ENCODE peak calls at places on chromosome 13, in four cellular contexts. One of them, this sample, is unnamed.

GRCh38 chr13:80716610-80717081 is 375.7 kb upstream of the SPRY2 start:
- DNase-seq in HepG2: no peak
- DNase-seq in WTC11: no peak
- DNase-seq in K562: peak
- DNase-seq in this sample: no peak

GRCh38 chr13:65535360-65535759 is 1694.8 kb downstream of the PCDH9 start:
- DNase-seq in HepG2: no peak
- DNase-seq in WTC11: no peak
- DNase-seq in K562: no peak
- DNase-seq in this sample: no peak

GRCh38 chr13:79749985-79750551 is 269.1 kb downstream of the NDFIP2 start:
- DNase-seq in HepG2: no peak
- DNase-seq in WTC11: peak
- DNase-seq in K562: no peak
- DNase-seq in this sample: no peak

GRCh38 chr13:94389544-94390351 is 89.7 kb downstream of the DCT start:
- DNase-seq in HepG2: no peak
- DNase-seq in WTC11: no peak
- DNase-seq in K562: peak
- DNase-seq in this sample: no peak

GRCh38 chr13:59276436-59276835 is 887.3 kb downstream of the DIAPH3 start:
- DNase-seq in HepG2: no peak
- DNase-seq in WTC11: no peak
- DNase-seq in K562: no peak
- DNase-seq in this sample: no peak

GRCh38 chr13:62879071-62879470 is 1463.4 kb upstream of the PCDH20 start:
- DNase-seq in HepG2: no peak
- DNase-seq in WTC11: no peak
- DNase-seq in K562: no peak
- DNase-seq in this sample: no peak

GRCh38 chr13:33940898-33941297 is 122.9 kb downstream of the RFC3 start:
- DNase-seq in HepG2: no peak
- DNase-seq in WTC11: peak
- DNase-seq in K562: no peak
- DNase-seq in this sample: peak

GRCh38 chr13:41071775-41072174 is 10.5 kb downstream of the WBP4 start:
- DNase-seq in HepG2: no peak
- DNase-seq in WTC11: no peak
- DNase-seq in K562: no peak
- DNase-seq in this sample: no peak

GRCh38 chr13:65679240-65679639 is 1550.9 kb downstream of the PCDH9 start:
- DNase-seq in HepG2: no peak
- DNase-seq in WTC11: no peak
- DNase-seq in K562: peak
- DNase-seq in this sample: no peak

GRCh38 chr13:46668906-46669525 is 116.0 kb downstream of the LRCH1 start:
- DNase-seq in HepG2: no peak
- DNase-seq in WTC11: no peak
- DNase-seq in K562: no peak
- DNase-seq in this sample: no peak

GRCh38 chr13:106145997-106146864 is 389.2 kb downstream of the EFNB2 start:
- DNase-seq in HepG2: no peak
- DNase-seq in WTC11: no peak
- DNase-seq in K562: no peak
- DNase-seq in this sample: no peak

GRCh38 chr13:73081256-73081915 is 22.6 kb downstream of the KLF5 start:
- DNase-seq in HepG2: no peak
- DNase-seq in WTC11: no peak
- DNase-seq in K562: no peak
- DNase-seq in this sample: no peak

GRCh38 chr13:41603917-41604316 is 146.6 kb downstream of the RGCC start:
- DNase-seq in HepG2: no peak
- DNase-seq in WTC11: no peak
- DNase-seq in K562: peak
- DNase-seq in this sample: peak

GRCh38 chr13:31179241-31179640 is 17.5 kb upstream of the HSPH1 start:
- DNase-seq in HepG2: no peak
- DNase-seq in WTC11: no peak
- DNase-seq in K562: no peak
- DNase-seq in this sample: no peak

GRCh38 chr13:25377244-25377962 is 5.6 kb downstream of the ATP8A2 start:
- DNase-seq in HepG2: no peak
- DNase-seq in WTC11: no peak
- DNase-seq in K562: peak
- DNase-seq in this sample: no peak

GRCh38 chr13:24861617-24862362 is 97.8 kb downstream of the RNF17 start:
- DNase-seq in HepG2: no peak
- DNase-seq in WTC11: no peak
- DNase-seq in K562: peak
- DNase-seq in this sample: no peak

GRCh38 chr13:37954191-37954590 is 84.6 kb upstream of the TRPC4 start:
- DNase-seq in HepG2: no peak
- DNase-seq in WTC11: no peak
- DNase-seq in K562: no peak
- DNase-seq in this sample: no peak

GRCh38 chr13:37475966-37476365 is 122.6 kb downstream of the POSTN start:
- DNase-seq in HepG2: no peak
- DNase-seq in WTC11: no peak
- DNase-seq in K562: no peak
- DNase-seq in this sample: no peak

GRCh38 chr13:96025283-96025682 is 27.9 kb downstream of the UGGT2 start:
- DNase-seq in HepG2: no peak
- DNase-seq in WTC11: no peak
- DNase-seq in K562: no peak
- DNase-seq in this sample: no peak

GRCh38 chr13:26247011-26247410 is 6.9 kb upstream of the CDK8 start:
- DNase-seq in HepG2: no peak
- DNase-seq in WTC11: no peak
- DNase-seq in K562: no peak
- DNase-seq in this sample: no peak

GRCh38 chr13:68535329-68535728 is 1305.2 kb upstream of the PCDH9 start:
- DNase-seq in HepG2: no peak
- DNase-seq in WTC11: no peak
- DNase-seq in K562: no peak
- DNase-seq in this sample: no peak

GRCh38 chr13:102793583-102794355 is 5.0 kb downstream of the POGLUT2 start:
- DNase-seq in HepG2: no peak
- DNase-seq in WTC11: no peak
- DNase-seq in K562: no peak
- DNase-seq in this sample: no peak

GRCh38 chr13:74145249-74145970 is 11.2 kb upstream of the KLF12 start:
- DNase-seq in HepG2: no peak
- DNase-seq in WTC11: no peak
- DNase-seq in K562: no peak
- DNase-seq in this sample: no peak

GRCh38 chr13:81295177-81295576 is 954.3 kb upstream of the SPRY2 start:
- DNase-seq in HepG2: no peak
- DNase-seq in WTC11: no peak
- DNase-seq in K562: no peak
- DNase-seq in this sample: no peak

GRCh38 chr13:101624210-101624922 is 171.9 kb downstream of the ITGBL1 start:
- DNase-seq in HepG2: no peak
- DNase-seq in WTC11: peak
- DNase-seq in K562: no peak
- DNase-seq in this sample: no peak

GRCh38 chr13:42048323-42048624 is 174 bp upstream of the DGKH start:
- DNase-seq in HepG2: no peak
- DNase-seq in WTC11: no peak
- DNase-seq in K562: no peak
- DNase-seq in this sample: no peak

GRCh38 chr13:24271231-24271610 is 38.2 kb upstream of the C1QTNF9 start:
- DNase-seq in HepG2: no peak
- DNase-seq in WTC11: no peak
- DNase-seq in K562: no peak
- DNase-seq in this sample: no peak

GRCh38 chr13:52969373-52969772 is 59.2 kb upstream of the OLFM4 start:
- DNase-seq in HepG2: no peak
- DNase-seq in WTC11: no peak
- DNase-seq in K562: no peak
- DNase-seq in this sample: no peak

GRCh38 chr13:44389856-44390255 is 16.2 kb downstream of the SERP2 start:
- DNase-seq in HepG2: no peak
- DNase-seq in WTC11: no peak
- DNase-seq in K562: no peak
- DNase-seq in this sample: no peak

GRCh38 chr13:95530178-95530577 is 22.3 kb upstream of the CLDN10 start:
- DNase-seq in HepG2: peak
- DNase-seq in WTC11: no peak
- DNase-seq in K562: no peak
- DNase-seq in this sample: no peak

GRCh38 chr13:66154981-66155380 is 1075.2 kb downstream of the PCDH9 start:
- DNase-seq in HepG2: no peak
- DNase-seq in WTC11: no peak
- DNase-seq in K562: no peak
- DNase-seq in this sample: no peak

GRCh38 chr13:50914301-50914700 is 4.7 kb downstream of the RNASEH2B start:
- DNase-seq in HepG2: no peak
- DNase-seq in WTC11: no peak
- DNase-seq in K562: no peak
- DNase-seq in this sample: no peak

GRCh38 chr13:50915562-50915961 is 6.0 kb downstream of the RNASEH2B start:
- DNase-seq in HepG2: no peak
- DNase-seq in WTC11: peak
- DNase-seq in K562: peak
- DNase-seq in this sample: no peak

GRCh38 chr13:50917572-50917971 is 8.0 kb downstream of the RNASEH2B start:
- DNase-seq in HepG2: no peak
- DNase-seq in WTC11: no peak
- DNase-seq in K562: no peak
- DNase-seq in this sample: no peak

GRCh38 chr13:50914848-50915247 is 5.3 kb downstream of the RNASEH2B start:
- DNase-seq in HepG2: no peak
- DNase-seq in WTC11: no peak
- DNase-seq in K562: no peak
- DNase-seq in this sample: no peak

GRCh38 chr13:50916701-50917184 is 7.2 kb downstream of the RNASEH2B start:
- DNase-seq in HepG2: no peak
- DNase-seq in WTC11: no peak
- DNase-seq in K562: no peak
- DNase-seq in this sample: no peak
- TF ChIP-seq NR3C1 in HepG2: no peak
- TF ChIP-seq NR3C1 in WTC11: no peak
- TF ChIP-seq NR3C1 in K562: no peak
- TF ChIP-seq NR3C1 in this sample: no peak

DNA sequence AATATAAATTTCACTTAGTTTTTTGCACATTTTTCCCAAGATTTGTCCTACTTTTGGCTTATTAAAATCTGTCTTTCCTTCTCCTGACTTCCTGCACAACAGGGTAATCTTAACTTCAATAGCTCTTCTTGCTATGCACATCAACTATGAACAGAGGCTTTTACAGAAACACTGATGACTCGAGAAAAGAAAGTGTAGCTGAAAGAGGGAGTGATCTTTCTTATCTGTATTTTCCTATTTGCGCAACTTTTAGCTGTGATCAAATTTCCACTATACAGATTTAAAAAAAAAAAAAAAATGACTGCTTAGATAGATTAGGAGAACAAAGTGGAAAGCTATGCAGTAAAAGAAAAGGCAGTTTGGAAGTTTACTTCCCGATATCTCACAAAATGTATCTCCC is 406.9 kb downstream of the LIG4 start:
- DNase-seq in HepG2: no peak
- DNase-seq in WTC11: no peak
- DNase-seq in K562: no peak
- DNase-seq in this sample: no peak
- TF ChIP-seq USF2 in HepG2: no peak
- TF ChIP-seq USF2 in WTC11: no peak
- TF ChIP-seq USF2 in K562: no peak
- TF ChIP-seq USF2 in this sample: no peak

DNA sequence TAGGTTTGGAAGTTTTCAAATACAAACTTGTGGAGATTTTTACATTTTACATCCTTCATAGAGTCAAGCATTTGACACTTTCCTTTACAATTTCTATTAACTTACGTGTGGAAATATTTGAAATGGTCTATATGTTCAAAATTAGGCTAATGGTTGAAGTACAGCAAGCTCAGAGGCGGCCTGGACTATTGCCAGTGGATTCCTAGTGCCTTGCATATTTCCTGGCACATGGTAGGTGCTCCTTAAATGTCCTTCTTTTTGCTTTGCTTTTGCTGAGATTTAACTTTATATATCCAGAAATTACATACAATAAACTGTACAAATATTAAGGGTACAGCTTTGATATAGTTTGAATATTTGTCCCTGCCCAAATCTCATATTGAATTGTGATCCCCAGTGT is 93.9 kb downstream of the UBL3 start:
- DNase-seq in HepG2: no peak
- DNase-seq in WTC11: no peak
- DNase-seq in K562: no peak
- DNase-seq in this sample: no peak
- TF ChIP-seq NR3C1 in HepG2: no peak
- TF ChIP-seq NR3C1 in WTC11: no peak
- TF ChIP-seq NR3C1 in K562: no peak
- TF ChIP-seq NR3C1 in this sample: no peak

GRCh38 chr13:111484959-111485358 is 164.5 kb downstream of the TEX29 start:
- DNase-seq in HepG2: no peak
- DNase-seq in WTC11: no peak
- DNase-seq in K562: no peak
- DNase-seq in this sample: no peak

GRCh38 chr13:111482126-111482525 is 161.7 kb downstream of the TEX29 start:
- DNase-seq in HepG2: no peak
- DNase-seq in WTC11: no peak
- DNase-seq in K562: no peak
- DNase-seq in this sample: no peak

GRCh38 chr13:111483621-111483987 is 163.2 kb downstream of the TEX29 start:
- DNase-seq in HepG2: no peak
- DNase-seq in WTC11: no peak
- DNase-seq in K562: no peak
- DNase-seq in this sample: no peak

GRCh38 chr13:111484129-111484925 is 163.9 kb downstream of the TEX29 start:
- DNase-seq in HepG2: no peak
- DNase-seq in WTC11: no peak
- DNase-seq in K562: no peak
- DNase-seq in this sample: no peak

GRCh38 chr13:111482806-111483620 is 162.6 kb downstream of the TEX29 start:
- DNase-seq in HepG2: no peak
- DNase-seq in WTC11: no peak
- DNase-seq in K562: no peak
- DNase-seq in this sample: no peak
- TF ChIP-seq USF2 in HepG2: no peak
- TF ChIP-seq USF2 in WTC11: no peak
- TF ChIP-seq USF2 in K562: no peak
- TF ChIP-seq USF2 in this sample: no peak

GRCh38 chr13:48977973-48978372 is 2.3 kb downstream of the FNDC3A start:
- DNase-seq in HepG2: no peak
- DNase-seq in WTC11: no peak
- DNase-seq in K562: no peak
- DNase-seq in this sample: no peak

GRCh38 chr13:48976677-48977625 is 1.2 kb downstream of the FNDC3A start:
- DNase-seq in HepG2: peak
- DNase-seq in WTC11: no peak
- DNase-seq in K562: peak
- DNase-seq in this sample: peak

GRCh38 chr13:48975926-48976676 is 389 bp downstream of the FNDC3A start:
- DNase-seq in HepG2: peak
- DNase-seq in WTC11: peak
- DNase-seq in K562: peak
- DNase-seq in this sample: peak

GRCh38 chr13:48973845-48974431 is 1.8 kb upstream of the FNDC3A start:
- DNase-seq in HepG2: no peak
- DNase-seq in WTC11: no peak
- DNase-seq in K562: no peak
- DNase-seq in this sample: no peak

GRCh38 chr13:48975101-48975925 is at the start of gene FNDC3A:
- DNase-seq in HepG2: peak
- DNase-seq in WTC11: peak
- DNase-seq in K562: peak
- DNase-seq in this sample: peak
- TF ChIP-seq NR3C1 in HepG2: no peak
- TF ChIP-seq NR3C1 in WTC11: no peak
- TF ChIP-seq NR3C1 in K562: no peak
- TF ChIP-seq NR3C1 in this sample: no peak